ENCODE peak calls at places on chromosome 11, in eight cellular contexts. H is A549, L is breast epithelium, B is thyroid gland, Z is uterus, T is ovary, J is right lobe of liver, R is Peyer's patch. K is an unnamed sample.

GRCh38 chr11:126162286-126163030 is 49.0 kb downstream of the RPUSD4 start:
- DNase-seq in H (no peak), L (no peak), B (no peak), Z (peak; percentile 37), T (no peak), J (no peak), R (no peak), K (no peak)

GRCh38 chr11:47183969-47184368 is 2.3 kb downstream of the PACSIN3 start:
- DNase-seq in H (no peak), L (no peak), B (no peak), Z (no peak), T (no peak), J (no peak), R (no peak), K (no peak)

GRCh38 chr11:34072041-34072440 is 20.5 kb downstream of the CAPRIN1 start:
- DNase-seq in H (no peak), L (no peak), B (no peak), Z (no peak), T (no peak), J (no peak), R (no peak), K (no peak)

GRCh38 chr11:45500457-45500856 is 165.0 kb downstream of the CHST1 start:
- DNase-seq in H (no peak), L (no peak), B (no peak), Z (no peak), T (no peak), J (no peak), R (no peak), K (no peak)

GRCh38 chr11:34680918-34681554 is 60.1 kb downstream of the EHF start:
- DNase-seq in H (peak; percentile 90), L (no peak), B (peak; percentile 44), Z (no peak), T (no peak), J (no peak), R (no peak), K (no peak)

GRCh38 chr11:19076744-19077589 is 16.4 kb upstream of the MRGPRX2 start:
- DNase-seq in H (peak; percentile 39), L (no peak), B (peak; percentile 68), Z (peak; percentile 19), T (peak; percentile 29), J (peak; percentile 43), R (peak; percentile 69), K (peak; percentile 61)

GRCh38 chr11:75720639-75721038 is 3.0 kb downstream of the MOGAT2 start:
- DNase-seq in H (no peak), L (no peak), B (no peak), Z (no peak), T (no peak), J (no peak), R (no peak), K (no peak)

GRCh38 chr11:69515271-69516245 is 34.1 kb downstream of the LINC01488 start:
- DNase-seq in H (no peak), L (no peak), B (no peak), Z (peak; percentile 5), T (no peak), J (no peak), R (no peak), K (no peak)

GRCh38 chr11:33063326-33063775 is 24.0 kb downstream of the TCP11L1 start:
- DNase-seq in H (no peak), L (no peak), B (no peak), Z (no peak), T (no peak), J (no peak), R (no peak), K (no peak)

GRCh38 chr11:62602141-62603071 is 741 bp upstream of the MTA2 start:
- DNase-seq in H (peak; percentile 37), L (peak; percentile 72), B (peak; percentile 78), Z (peak; percentile 73), T (peak; percentile 74), J (peak; percentile 70), R (peak; percentile 87), K (peak; percentile 84)

GRCh38 chr11:62600367-62601113 is 1.1 kb downstream of the MTA2 start:
- DNase-seq in H (no peak), L (no peak), B (no peak), Z (no peak), T (no peak), J (no peak), R (no peak), K (no peak)

GRCh38 chr11:62601114-62601363 is 626 bp downstream of the MTA2 start:
- DNase-seq in H (no peak), L (no peak), B (peak; percentile 65), Z (no peak), T (peak; percentile 60), J (peak; percentile 75), R (peak; percentile 69), K (peak; percentile 51)

GRCh38 chr11:62603072-62603408 is 1.4 kb upstream of the MTA2 start:
- DNase-seq in H (no peak), L (no peak), B (no peak), Z (no peak), T (peak; percentile 55), J (no peak), R (no peak), K (no peak)

DNA sequence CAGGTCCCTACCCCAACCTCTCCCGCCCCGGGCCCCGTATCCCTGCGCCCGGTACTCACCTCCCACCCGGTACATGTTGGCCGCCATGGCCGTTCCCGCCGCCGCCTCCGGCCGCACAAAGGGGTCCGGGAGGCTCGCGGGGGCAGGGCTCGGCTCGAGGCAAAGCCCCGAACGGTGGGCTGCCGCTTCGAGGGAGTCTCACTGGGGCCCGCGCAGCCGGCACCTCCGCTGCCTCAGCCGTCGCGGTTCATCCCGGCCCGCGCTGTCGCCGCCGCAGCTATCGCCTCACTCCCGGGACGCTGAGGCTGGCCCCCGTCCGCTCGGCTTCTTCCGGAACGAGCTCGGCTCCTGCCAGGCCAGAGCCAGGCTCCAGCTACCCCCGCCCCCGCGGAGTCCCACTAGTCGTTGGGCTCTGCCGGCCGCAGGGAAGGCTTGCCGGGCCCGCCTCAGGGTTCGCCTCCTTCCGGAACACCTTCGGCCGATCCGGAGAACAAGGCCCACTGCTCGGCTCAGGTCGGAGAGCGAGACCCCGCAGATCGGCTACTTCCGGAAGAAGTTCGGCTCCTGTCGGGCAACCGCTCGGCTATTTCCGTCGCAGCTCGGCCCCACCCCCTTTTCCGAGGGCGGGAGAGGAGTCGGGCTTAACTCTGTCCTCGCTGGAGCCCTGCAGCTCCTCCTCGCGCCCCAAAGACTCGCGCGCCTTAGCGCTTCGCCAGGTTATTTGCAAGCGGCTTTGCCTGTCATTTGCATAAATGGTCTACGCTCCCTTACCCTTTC is at the start of gene MTA2:
- DNase-seq in H (peak; percentile 98), L (peak; percentile 97), B (peak; percentile 99), Z (peak; percentile 98), T (peak; percentile 98), J (peak; percentile 96), R (peak; percentile 100), K (peak; percentile 99)
- TF ChIP-seq POLR2A in H (peak; percentile 22), L (peak; percentile 36), B (no peak), Z (no peak), T (peak; percentile 59), J (peak; percentile 42), R (peak; percentile 56), K (peak; percentile 72)

GRCh38 chr11:118621071-118621815 is 13.8 kb downstream of the PHLDB1 start:
- DNase-seq in H (no peak), L (peak; percentile 90), B (peak; percentile 90), Z (peak; percentile 90), T (peak; percentile 92), J (peak; percentile 73), R (peak; percentile 80), K (peak; percentile 79)
- H3K27ac ChIP-seq in H (peak overlapping the region; percentile 69), L (peak overlapping the region; percentile 95), B (peak overlapping the region; percentile 94), Z (peak overlapping the region; percentile 90), T (peak overlapping the region; percentile 37), J (peak overlapping the region; percentile 54), R (peak overlapping the region; percentile 81), K (peak overlapping the region; percentile 76)

DNA sequence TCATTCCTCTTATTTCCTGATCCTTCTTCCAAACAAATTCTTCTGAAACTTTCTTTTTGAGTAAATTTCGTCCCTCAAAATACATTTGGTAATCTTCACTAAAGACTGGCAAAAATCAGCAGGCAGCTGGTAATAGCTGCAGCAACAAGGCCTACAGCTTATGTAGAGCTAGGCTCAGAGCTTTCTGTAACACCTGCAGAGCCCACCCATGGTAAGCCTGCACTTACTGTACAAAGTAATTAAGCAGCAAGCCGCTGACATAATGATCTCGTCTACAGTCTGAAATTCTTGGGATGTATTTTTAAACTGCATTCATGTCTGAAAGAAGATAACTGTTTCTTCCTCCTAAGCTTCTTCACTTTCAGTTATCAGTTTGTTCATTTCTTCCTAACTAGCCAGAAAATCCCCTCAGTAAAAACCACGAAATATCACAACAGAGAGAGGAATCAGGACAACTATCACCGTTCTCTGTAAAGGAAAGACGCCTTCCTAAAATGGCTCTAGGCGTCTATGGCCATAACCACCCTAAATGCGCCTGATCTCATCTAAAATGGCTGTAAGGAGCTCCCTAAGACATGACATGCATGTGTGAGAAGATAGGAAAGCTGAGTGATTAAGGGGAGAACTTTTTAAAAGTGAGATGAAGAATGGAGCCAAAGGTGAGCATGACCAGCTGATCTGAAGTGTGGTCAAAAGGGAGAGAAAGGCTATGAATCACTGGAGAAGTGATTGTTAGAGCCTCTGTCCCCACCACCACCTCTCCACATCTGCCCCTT is 56.2 kb downstream of the DENND5A start:
- DNase-seq in H (no peak), L (no peak), B (no peak), Z (no peak), T (no peak), J (no peak), R (no peak), K (no peak)
- TF ChIP-seq POLR2A in H (no peak), L (no peak), B (no peak), Z (no peak), T (no peak), J (no peak), R (no peak), K (no peak)

DNA sequence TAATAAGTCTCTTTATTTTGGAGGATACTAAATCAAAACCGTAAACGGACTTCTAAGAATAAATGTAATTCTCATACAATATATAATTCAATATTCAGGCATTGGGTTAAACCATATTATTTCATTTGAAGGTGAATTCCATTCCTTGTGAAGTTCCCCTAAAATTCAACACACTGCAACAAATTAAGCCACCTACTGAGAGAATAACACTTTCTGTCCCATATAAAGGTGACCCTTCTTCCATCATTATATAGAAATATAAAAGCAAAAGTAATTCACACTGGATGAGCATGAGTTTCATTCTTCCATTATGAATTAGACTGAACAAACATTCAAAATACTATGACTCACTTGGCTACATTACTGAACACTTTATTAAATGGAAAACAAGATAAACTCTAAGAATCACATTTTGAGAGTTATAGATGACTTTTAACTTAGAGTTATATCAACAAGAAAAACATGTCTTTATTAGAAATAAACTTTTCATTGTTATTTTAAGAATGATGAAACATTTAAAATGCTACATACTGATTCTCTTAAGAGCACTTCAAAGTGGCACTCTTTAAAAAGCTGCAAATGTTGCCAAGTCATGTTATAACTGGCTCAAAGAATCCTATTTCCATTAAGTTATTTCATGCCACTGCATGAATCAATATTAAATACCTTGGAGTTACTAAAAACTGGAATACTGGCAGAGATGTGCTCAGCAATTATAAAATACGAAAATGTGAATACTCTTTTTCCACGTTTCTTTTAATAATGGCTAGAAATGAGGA is 2.7 kb downstream of the SESN3 start:
- DNase-seq in H (no peak), L (no peak), B (no peak), Z (no peak), T (no peak), J (no peak), R (no peak), K (no peak)
- H3K27ac ChIP-seq in H (no peak overlapping the region), L (peak overlapping the region; percentile 35), B (peak overlapping the region; percentile 43), Z (peak overlapping the region; percentile 92), T (no peak overlapping the region), J (no peak overlapping the region), R (no peak overlapping the region), K (no peak overlapping the region)

GRCh38 chr11:2804701-2805387 is 80.7 kb downstream of the CDKN1C start:
- DNase-seq in H (no peak), L (peak; percentile 27), B (peak; percentile 2), Z (peak; percentile 20), T (peak; percentile 20), J (peak; percentile 16), R (peak; percentile 39), K (peak; percentile 7)
- TF ChIP-seq POLR2A in H (no peak), L (no peak), B (no peak), Z (no peak), T (no peak), J (no peak), R (no peak), K (no peak)